ENCODE peak calls at places on chromosome 11, in four cellular contexts. One of them, this sample, is unnamed.

GRCh38 chr11:133978816-133979215 is 22.0 kb upstream of the IGSF9B start:
- DNase-seq in activated CD4-positive, alpha-beta T cell treated with anti-CD3 and anti-CD28 coated beads, Interleukin-2, amount 10 ng/mL, durations not matched to agents 7 days and 5 days: no peak
- DNase-seq in HTR-8/SVneo: no peak
- DNase-seq in T-helper 2 cell: no peak
- DNase-seq in this sample: no peak

GRCh38 chr11:9092846-9093778 is 1.7 kb upstream of the SCUBE2 start:
- DNase-seq in HTR-8/SVneo: no peak
- DNase-seq in activated CD4-positive, alpha-beta T cell treated with anti-CD3 and anti-CD28 coated beads, Interleukin-2, amount 10 ng/mL, durations not matched to agents 7 days and 5 days: no peak
- DNase-seq in T-helper 2 cell: no peak
- DNase-seq in this sample: no peak

GRCh38 chr11:109552376-109552775 is 130.4 kb downstream of the C11orf87 start:
- DNase-seq in activated CD4-positive, alpha-beta T cell treated with anti-CD3 and anti-CD28 coated beads, Interleukin-2, amount 10 ng/mL, durations not matched to agents 7 days and 5 days: no peak
- DNase-seq in HTR-8/SVneo: no peak
- DNase-seq in T-helper 2 cell: no peak
- DNase-seq in this sample: no peak

GRCh38 chr11:35009191-35009940 is 92.9 kb downstream of the PDHX start:
- DNase-seq in HTR-8/SVneo: peak; percentile 39
- DNase-seq in T-helper 2 cell: no peak
- DNase-seq in activated CD4-positive, alpha-beta T cell treated with anti-CD3 and anti-CD28 coated beads, Interleukin-2, amount 10 ng/mL, durations not matched to agents 7 days and 5 days: no peak
- DNase-seq in this sample: no peak

GRCh38 chr11:121086866-121087265 is 14.2 kb upstream of the TECTA start:
- DNase-seq in activated CD4-positive, alpha-beta T cell treated with anti-CD3 and anti-CD28 coated beads, Interleukin-2, amount 10 ng/mL, durations not matched to agents 7 days and 5 days: no peak
- DNase-seq in HTR-8/SVneo: no peak
- DNase-seq in T-helper 2 cell: no peak
- DNase-seq in this sample: no peak

GRCh38 chr11:131178020-131178419 is 192.4 kb upstream of the NTM start:
- DNase-seq in T-helper 2 cell: no peak
- DNase-seq in activated CD4-positive, alpha-beta T cell treated with anti-CD3 and anti-CD28 coated beads, Interleukin-2, amount 10 ng/mL, durations not matched to agents 7 days and 5 days: no peak
- DNase-seq in HTR-8/SVneo: no peak
- DNase-seq in this sample: no peak

GRCh38 chr11:101127699-101128570 is 1.7 kb downstream of the PGR start:
- DNase-seq in T-helper 2 cell: no peak
- DNase-seq in HTR-8/SVneo: peak; percentile 10
- DNase-seq in activated CD4-positive, alpha-beta T cell treated with anti-CD3 and anti-CD28 coated beads, Interleukin-2, amount 10 ng/mL, durations not matched to agents 7 days and 5 days: no peak
- DNase-seq in this sample: no peak

GRCh38 chr11:116693206-116694016 is 79.4 kb downstream of the BUD13 start:
- DNase-seq in HTR-8/SVneo: no peak
- DNase-seq in T-helper 2 cell: no peak
- DNase-seq in activated CD4-positive, alpha-beta T cell treated with anti-CD3 and anti-CD28 coated beads, Interleukin-2, amount 10 ng/mL, durations not matched to agents 7 days and 5 days: no peak
- DNase-seq in this sample: no peak

GRCh38 chr11:77821349-77821851 is 456 bp downstream of the AAMDC start:
- DNase-seq in T-helper 2 cell: no peak
- DNase-seq in activated CD4-positive, alpha-beta T cell treated with anti-CD3 and anti-CD28 coated beads, Interleukin-2, amount 10 ng/mL, durations not matched to agents 7 days and 5 days: peak; percentile 13
- DNase-seq in HTR-8/SVneo: peak; percentile 38
- DNase-seq in this sample: no peak

GRCh38 chr11:31000412-31000811 is 369.1 kb downstream of the DCDC1 start:
- DNase-seq in T-helper 2 cell: no peak
- DNase-seq in HTR-8/SVneo: no peak
- DNase-seq in activated CD4-positive, alpha-beta T cell treated with anti-CD3 and anti-CD28 coated beads, Interleukin-2, amount 10 ng/mL, durations not matched to agents 7 days and 5 days: no peak
- DNase-seq in this sample: no peak

GRCh38 chr11:23236846-23237550 is 376.7 kb upstream of the CCDC179 start:
- DNase-seq in T-helper 2 cell: no peak
- DNase-seq in activated CD4-positive, alpha-beta T cell treated with anti-CD3 and anti-CD28 coated beads, Interleukin-2, amount 10 ng/mL, durations not matched to agents 7 days and 5 days: no peak
- DNase-seq in HTR-8/SVneo: no peak
- DNase-seq in this sample: no peak

GRCh38 chr11:70055444-70055843 is 22.7 kb upstream of the ANO1 start:
- DNase-seq in activated CD4-positive, alpha-beta T cell treated with anti-CD3 and anti-CD28 coated beads, Interleukin-2, amount 10 ng/mL, durations not matched to agents 7 days and 5 days: no peak
- DNase-seq in T-helper 2 cell: no peak
- DNase-seq in HTR-8/SVneo: no peak
- DNase-seq in this sample: no peak

GRCh38 chr11:2569731-2570210 is 125.0 kb downstream of the KCNQ1 start:
- DNase-seq in activated CD4-positive, alpha-beta T cell treated with anti-CD3 and anti-CD28 coated beads, Interleukin-2, amount 10 ng/mL, durations not matched to agents 7 days and 5 days: no peak
- DNase-seq in T-helper 2 cell: peak; percentile 7
- DNase-seq in HTR-8/SVneo: no peak
- DNase-seq in this sample: no peak

GRCh38 chr11:83865636-83866461 is 579.7 kb upstream of the CCDC90B start:
- DNase-seq in T-helper 2 cell: no peak
- DNase-seq in HTR-8/SVneo: no peak
- DNase-seq in activated CD4-positive, alpha-beta T cell treated with anti-CD3 and anti-CD28 coated beads, Interleukin-2, amount 10 ng/mL, durations not matched to agents 7 days and 5 days: no peak
- DNase-seq in this sample: no peak

GRCh38 chr11:97751405-97751804 is 1269.3 kb upstream of the CNTN5 start:
- DNase-seq in HTR-8/SVneo: no peak
- DNase-seq in activated CD4-positive, alpha-beta T cell treated with anti-CD3 and anti-CD28 coated beads, Interleukin-2, amount 10 ng/mL, durations not matched to agents 7 days and 5 days: no peak
- DNase-seq in T-helper 2 cell: no peak
- DNase-seq in this sample: no peak

GRCh38 chr11:108253176-108253575 is 30.3 kb downstream of the ATM start:
- DNase-seq in HTR-8/SVneo: no peak
- DNase-seq in T-helper 2 cell: no peak
- DNase-seq in activated CD4-positive, alpha-beta T cell treated with anti-CD3 and anti-CD28 coated beads, Interleukin-2, amount 10 ng/mL, durations not matched to agents 7 days and 5 days: no peak
- DNase-seq in this sample: no peak

GRCh38 chr11:38138972-38139371 is 1540.9 kb upstream of the RAG2 start:
- DNase-seq in T-helper 2 cell: no peak
- DNase-seq in HTR-8/SVneo: no peak
- DNase-seq in activated CD4-positive, alpha-beta T cell treated with anti-CD3 and anti-CD28 coated beads, Interleukin-2, amount 10 ng/mL, durations not matched to agents 7 days and 5 days: no peak
- DNase-seq in this sample: no peak

GRCh38 chr11:32056445-32056844 is 34.4 kb upstream of the RCN1 start:
- DNase-seq in activated CD4-positive, alpha-beta T cell treated with anti-CD3 and anti-CD28 coated beads, Interleukin-2, amount 10 ng/mL, durations not matched to agents 7 days and 5 days: no peak
- DNase-seq in T-helper 2 cell: no peak
- DNase-seq in HTR-8/SVneo: no peak
- DNase-seq in this sample: no peak

GRCh38 chr11:8268530-8269461 is 5.1 kb upstream of the LMO1 start:
- DNase-seq in T-helper 2 cell: no peak
- DNase-seq in activated CD4-positive, alpha-beta T cell treated with anti-CD3 and anti-CD28 coated beads, Interleukin-2, amount 10 ng/mL, durations not matched to agents 7 days and 5 days: no peak
- DNase-seq in HTR-8/SVneo: no peak
- DNase-seq in this sample: no peak

GRCh38 chr11:70584786-70585545 is 186.6 kb downstream of the CTTN start:
- DNase-seq in T-helper 2 cell: no peak
- DNase-seq in HTR-8/SVneo: no peak
- DNase-seq in activated CD4-positive, alpha-beta T cell treated with anti-CD3 and anti-CD28 coated beads, Interleukin-2, amount 10 ng/mL, durations not matched to agents 7 days and 5 days: no peak
- DNase-seq in this sample: no peak

GRCh38 chr11:126561327-126561893 is 205.9 kb downstream of the ST3GAL4 start:
- DNase-seq in HTR-8/SVneo: peak; percentile 49
- DNase-seq in activated CD4-positive, alpha-beta T cell treated with anti-CD3 and anti-CD28 coated beads, Interleukin-2, amount 10 ng/mL, durations not matched to agents 7 days and 5 days: peak; percentile 55
- DNase-seq in T-helper 2 cell: no peak
- DNase-seq in this sample: no peak

GRCh38 chr11:106276859-106277436 is 199.5 kb downstream of the AASDHPPT start:
- DNase-seq in activated CD4-positive, alpha-beta T cell treated with anti-CD3 and anti-CD28 coated beads, Interleukin-2, amount 10 ng/mL, durations not matched to agents 7 days and 5 days: no peak
- DNase-seq in HTR-8/SVneo: peak; percentile 4
- DNase-seq in T-helper 2 cell: no peak
- DNase-seq in this sample: no peak